ENCODE peak calls at places on chromosomes 7 and 10, in eight cellular contexts. One of them, this sample, is unnamed.

GRCh38 chr7:85322252-85322651 is 135.4 kb upstream of the SEMA3D start:
- DNase-seq in GM12891: no peak
- DNase-seq in stomach: no peak
- DNase-seq in HepG2: no peak
- DNase-seq in transverse colon: no peak
- DNase-seq in esophagus muscularis mucosa: no peak
- DNase-seq in spleen: no peak
- DNase-seq in endothelial cell of umbilical vein: no peak
- DNase-seq in this sample: no peak

GRCh38 chr7:55400191-55400590 is 35.1 kb downstream of the LANCL2 start:
- DNase-seq in GM12891: no peak
- DNase-seq in stomach: no peak
- DNase-seq in HepG2: no peak
- DNase-seq in transverse colon: no peak
- DNase-seq in esophagus muscularis mucosa: no peak
- DNase-seq in spleen: no peak
- DNase-seq in endothelial cell of umbilical vein: no peak
- DNase-seq in this sample: no peak

GRCh38 chr7:50632561-50633413 is 67.6 kb upstream of the DDC start:
- DNase-seq in GM12891: peak
- DNase-seq in stomach: peak
- DNase-seq in HepG2: peak
- DNase-seq in transverse colon: peak
- DNase-seq in esophagus muscularis mucosa: no peak
- DNase-seq in spleen: no peak
- DNase-seq in endothelial cell of umbilical vein: peak
- DNase-seq in this sample: no peak

GRCh38 chr10:125560947-125561346 is 122.0 kb downstream of the TEX36 start:
- DNase-seq in GM12891: no peak
- DNase-seq in stomach: no peak
- DNase-seq in HepG2: no peak
- DNase-seq in transverse colon: no peak
- DNase-seq in esophagus muscularis mucosa: no peak
- DNase-seq in spleen: no peak
- DNase-seq in endothelial cell of umbilical vein: no peak
- DNase-seq in this sample: no peak

GRCh38 chr7:44978511-44979366 is at the start of gene MYO1G:
- DNase-seq in GM12891: no peak
- DNase-seq in stomach: peak
- DNase-seq in HepG2: no peak
- DNase-seq in transverse colon: peak
- DNase-seq in esophagus muscularis mucosa: no peak
- DNase-seq in spleen: peak
- DNase-seq in endothelial cell of umbilical vein: no peak
- DNase-seq in this sample: no peak

GRCh38 chr7:71538210-71538609 is 406.3 kb downstream of the GALNT17 start:
- DNase-seq in GM12891: no peak
- DNase-seq in stomach: no peak
- DNase-seq in HepG2: no peak
- DNase-seq in transverse colon: no peak
- DNase-seq in esophagus muscularis mucosa: no peak
- DNase-seq in spleen: no peak
- DNase-seq in endothelial cell of umbilical vein: no peak
- DNase-seq in this sample: no peak

GRCh38 chr10:124353091-124353815 is 65.5 kb downstream of the OAT start:
- DNase-seq in GM12891: no peak
- DNase-seq in stomach: peak
- DNase-seq in HepG2: no peak
- DNase-seq in transverse colon: no peak
- DNase-seq in esophagus muscularis mucosa: no peak
- DNase-seq in spleen: peak
- DNase-seq in endothelial cell of umbilical vein: no peak
- DNase-seq in this sample: no peak

GRCh38 chr10:61554925-61555324 is 101.7 kb upstream of the TMEM26 start:
- DNase-seq in GM12891: no peak
- DNase-seq in stomach: no peak
- DNase-seq in HepG2: no peak
- DNase-seq in transverse colon: no peak
- DNase-seq in esophagus muscularis mucosa: no peak
- DNase-seq in spleen: no peak
- DNase-seq in endothelial cell of umbilical vein: no peak
- DNase-seq in this sample: no peak

GRCh38 chr7:1665721-1666250 is 4.3 kb upstream of the ELFN1 start:
- DNase-seq in GM12891: peak
- DNase-seq in stomach: no peak
- DNase-seq in HepG2: no peak
- DNase-seq in transverse colon: no peak
- DNase-seq in esophagus muscularis mucosa: no peak
- DNase-seq in spleen: peak
- DNase-seq in endothelial cell of umbilical vein: no peak
- DNase-seq in this sample: peak

GRCh38 chr7:20237464-20238267 is 20.5 kb upstream of the MACC1 start:
- DNase-seq in GM12891: no peak
- DNase-seq in stomach: no peak
- DNase-seq in HepG2: no peak
- DNase-seq in transverse colon: no peak
- DNase-seq in esophagus muscularis mucosa: no peak
- DNase-seq in spleen: no peak
- DNase-seq in endothelial cell of umbilical vein: no peak
- DNase-seq in this sample: no peak

GRCh38 chr10:78248651-78249464 is 215.2 kb downstream of the RPS24 start:
- DNase-seq in GM12891: no peak
- DNase-seq in stomach: no peak
- DNase-seq in HepG2: no peak
- DNase-seq in transverse colon: no peak
- DNase-seq in esophagus muscularis mucosa: no peak
- DNase-seq in spleen: no peak
- DNase-seq in endothelial cell of umbilical vein: no peak
- DNase-seq in this sample: no peak

GRCh38 chr7:47677664-47678063 is 95.8 kb upstream of the TNS3 start:
- DNase-seq in GM12891: no peak
- DNase-seq in stomach: no peak
- DNase-seq in HepG2: no peak
- DNase-seq in transverse colon: no peak
- DNase-seq in esophagus muscularis mucosa: no peak
- DNase-seq in spleen: no peak
- DNase-seq in endothelial cell of umbilical vein: no peak
- DNase-seq in this sample: no peak

GRCh38 chr7:125892434-125892833 is 962.8 kb upstream of the POT1 start:
- DNase-seq in GM12891: no peak
- DNase-seq in stomach: no peak
- DNase-seq in HepG2: no peak
- DNase-seq in transverse colon: no peak
- DNase-seq in esophagus muscularis mucosa: no peak
- DNase-seq in spleen: no peak
- DNase-seq in endothelial cell of umbilical vein: no peak
- DNase-seq in this sample: no peak

GRCh38 chr10:16280595-16280994 is 156.2 kb upstream of the PTER start:
- DNase-seq in GM12891: no peak
- DNase-seq in stomach: no peak
- DNase-seq in HepG2: no peak
- DNase-seq in transverse colon: no peak
- DNase-seq in esophagus muscularis mucosa: peak
- DNase-seq in spleen: no peak
- DNase-seq in endothelial cell of umbilical vein: no peak
- DNase-seq in this sample: no peak

GRCh38 chr7:131544449-131545425 is 11.7 kb downstream of the PODXL start:
- DNase-seq in GM12891: no peak
- DNase-seq in stomach: no peak
- DNase-seq in HepG2: peak
- DNase-seq in transverse colon: no peak
- DNase-seq in esophagus muscularis mucosa: no peak
- DNase-seq in spleen: peak
- DNase-seq in endothelial cell of umbilical vein: peak
- DNase-seq in this sample: no peak

GRCh38 chr10:126408953-126409641 is 20.8 kb upstream of the ADAM12 start:
- DNase-seq in GM12891: no peak
- DNase-seq in stomach: no peak
- DNase-seq in HepG2: no peak
- DNase-seq in transverse colon: no peak
- DNase-seq in esophagus muscularis mucosa: no peak
- DNase-seq in spleen: no peak
- DNase-seq in endothelial cell of umbilical vein: no peak
- DNase-seq in this sample: no peak

GRCh38 chr7:108440613-108441012 is 15.6 kb downstream of the NRCAM start:
- DNase-seq in GM12891: no peak
- DNase-seq in stomach: no peak
- DNase-seq in HepG2: no peak
- DNase-seq in transverse colon: no peak
- DNase-seq in esophagus muscularis mucosa: no peak
- DNase-seq in spleen: no peak
- DNase-seq in endothelial cell of umbilical vein: no peak
- DNase-seq in this sample: no peak

DNA sequence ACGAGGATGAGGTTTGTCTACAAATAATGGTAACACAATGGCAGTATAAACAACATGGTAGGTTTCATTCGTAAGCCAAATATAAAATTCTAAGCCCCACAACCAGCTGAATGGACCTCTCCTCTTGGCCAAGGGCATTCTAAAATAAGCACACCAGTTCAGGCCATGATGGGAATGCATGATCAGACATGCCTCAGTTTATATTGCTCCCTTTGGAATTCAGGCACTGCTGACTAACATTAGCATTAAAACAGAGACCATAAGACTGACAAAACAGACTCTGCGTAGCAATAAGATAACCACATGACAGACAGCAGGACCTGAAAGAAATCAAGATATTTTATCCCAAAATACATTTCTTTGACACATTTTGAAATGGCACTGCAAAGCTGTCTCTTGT is 125.8 kb downstream of the FAM107B start:
- DNase-seq in GM12891: no peak
- DNase-seq in stomach: no peak
- DNase-seq in HepG2: no peak
- DNase-seq in transverse colon: no peak
- DNase-seq in esophagus muscularis mucosa: no peak
- DNase-seq in spleen: no peak
- DNase-seq in endothelial cell of umbilical vein: no peak
- DNase-seq in this sample: no peak
- TF ChIP-seq POLR2AphosphoS5 in GM12891: no peak
- TF ChIP-seq POLR2AphosphoS5 in stomach: no peak
- TF ChIP-seq POLR2AphosphoS5 in HepG2: no peak
- TF ChIP-seq POLR2AphosphoS5 in transverse colon: no peak
- TF ChIP-seq POLR2AphosphoS5 in esophagus muscularis mucosa: no peak
- TF ChIP-seq POLR2AphosphoS5 in spleen: no peak
- TF ChIP-seq POLR2AphosphoS5 in endothelial cell of umbilical vein: no peak
- TF ChIP-seq POLR2AphosphoS5 in this sample: no peak

GRCh38 chr7:133248901-133249300 is 4.0 kb upstream of the EXOC4 start:
- DNase-seq in GM12891: no peak
- DNase-seq in stomach: no peak
- DNase-seq in HepG2: no peak
- DNase-seq in transverse colon: no peak
- DNase-seq in esophagus muscularis mucosa: no peak
- DNase-seq in spleen: no peak
- DNase-seq in endothelial cell of umbilical vein: no peak
- DNase-seq in this sample: no peak

GRCh38 chr7:133252506-133252857 is 396 bp upstream of the EXOC4 start:
- DNase-seq in GM12891: no peak
- DNase-seq in stomach: no peak
- DNase-seq in HepG2: no peak
- DNase-seq in transverse colon: no peak
- DNase-seq in esophagus muscularis mucosa: no peak
- DNase-seq in spleen: no peak
- DNase-seq in endothelial cell of umbilical vein: no peak
- DNase-seq in this sample: no peak

GRCh38 chr7:133253522-133253882 is 624 bp downstream of the EXOC4 start:
- DNase-seq in GM12891: no peak
- DNase-seq in stomach: no peak
- DNase-seq in HepG2: peak
- DNase-seq in transverse colon: peak
- DNase-seq in esophagus muscularis mucosa: no peak
- DNase-seq in spleen: no peak
- DNase-seq in endothelial cell of umbilical vein: peak
- DNase-seq in this sample: no peak

GRCh38 chr7:133255461-133255860 is 2.6 kb downstream of the EXOC4 start:
- DNase-seq in GM12891: no peak
- DNase-seq in stomach: no peak
- DNase-seq in HepG2: no peak
- DNase-seq in transverse colon: no peak
- DNase-seq in esophagus muscularis mucosa: no peak
- DNase-seq in spleen: no peak
- DNase-seq in endothelial cell of umbilical vein: peak
- DNase-seq in this sample: no peak

GRCh38 chr7:133252858-133253521 is at the start of gene EXOC4:
- DNase-seq in GM12891: peak
- DNase-seq in stomach: peak
- DNase-seq in HepG2: peak
- DNase-seq in transverse colon: peak
- DNase-seq in esophagus muscularis mucosa: peak
- DNase-seq in spleen: peak
- DNase-seq in endothelial cell of umbilical vein: peak
- DNase-seq in this sample: peak
- TF ChIP-seq POLR2A in GM12891: peak
- TF ChIP-seq POLR2A in stomach: no peak
- TF ChIP-seq POLR2A in HepG2: peak
- TF ChIP-seq POLR2A in transverse colon: peak
- TF ChIP-seq POLR2A in esophagus muscularis mucosa: no peak
- TF ChIP-seq POLR2A in spleen: no peak
- TF ChIP-seq POLR2A in endothelial cell of umbilical vein: peak
- TF ChIP-seq POLR2A in this sample: peak

DNA sequence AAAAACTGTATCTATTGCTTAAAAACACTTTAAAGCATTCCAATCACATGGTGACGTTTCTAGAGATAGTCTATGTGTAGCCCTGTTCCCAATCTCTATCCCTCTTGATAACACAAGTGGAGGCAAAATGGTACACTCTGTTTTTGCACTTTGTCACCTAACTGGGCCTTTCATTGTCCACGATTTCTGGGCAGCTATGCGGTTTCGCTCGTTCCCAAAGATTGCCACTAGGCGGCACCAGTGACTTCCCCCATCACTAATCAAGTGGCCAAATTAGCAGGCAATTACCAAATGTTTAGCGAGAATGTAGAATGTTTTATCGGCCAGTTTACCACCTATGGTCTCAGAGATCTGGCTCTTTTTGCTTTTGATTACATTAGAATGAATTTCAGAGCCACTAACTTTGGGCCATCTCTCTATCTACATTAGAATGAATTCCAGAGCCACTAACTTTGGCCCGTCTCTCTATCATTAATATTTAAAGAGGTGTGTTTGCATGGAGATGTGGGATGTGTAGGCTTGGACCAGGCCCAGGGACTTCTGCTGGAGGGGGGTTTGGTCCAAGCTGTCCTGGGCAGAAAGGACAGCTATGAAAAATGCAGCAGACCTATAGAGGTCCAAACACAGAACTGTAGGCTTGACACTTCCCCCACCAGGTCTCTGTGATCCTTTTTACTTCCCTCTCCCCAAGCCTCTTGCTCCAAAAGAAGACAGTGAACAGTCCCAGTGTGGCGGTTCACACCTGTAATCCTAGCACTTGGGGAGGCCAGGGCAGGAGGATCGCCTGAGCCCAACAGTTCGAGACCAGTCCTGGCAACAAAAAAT is 90.1 kb downstream of the EPC1 start:
- DNase-seq in GM12891: peak
- DNase-seq in stomach: peak
- DNase-seq in HepG2: peak
- DNase-seq in transverse colon: peak
- DNase-seq in esophagus muscularis mucosa: no peak
- DNase-seq in spleen: peak
- DNase-seq in endothelial cell of umbilical vein: peak
- DNase-seq in this sample: peak
- TF ChIP-seq POLR2AphosphoS5 in GM12891: no peak
- TF ChIP-seq POLR2AphosphoS5 in stomach: peak
- TF ChIP-seq POLR2AphosphoS5 in HepG2: no peak
- TF ChIP-seq POLR2AphosphoS5 in transverse colon: no peak
- TF ChIP-seq POLR2AphosphoS5 in esophagus muscularis mucosa: peak
- TF ChIP-seq POLR2AphosphoS5 in spleen: no peak
- TF ChIP-seq POLR2AphosphoS5 in endothelial cell of umbilical vein: no peak
- TF ChIP-seq POLR2AphosphoS5 in this sample: no peak

GRCh38 chr10:89251417-89252224 is at the start of gene LIPA:
- DNase-seq in GM12891: peak
- DNase-seq in stomach: peak
- DNase-seq in HepG2: peak
- DNase-seq in transverse colon: peak
- DNase-seq in esophagus muscularis mucosa: peak
- DNase-seq in spleen: peak
- DNase-seq in endothelial cell of umbilical vein: peak
- DNase-seq in this sample: peak
- TF ChIP-seq POLR2A in GM12891: no peak
- TF ChIP-seq POLR2A in stomach: no peak
- TF ChIP-seq POLR2A in HepG2: peak
- TF ChIP-seq POLR2A in transverse colon: peak
- TF ChIP-seq POLR2A in esophagus muscularis mucosa: no peak
- TF ChIP-seq POLR2A in spleen: no peak
- TF ChIP-seq POLR2A in endothelial cell of umbilical vein: no peak
- TF ChIP-seq POLR2A in this sample: peak